ENCODE peak calls at places on chromosomes 16 and 17, in nine cellular contexts. One of them, this sample, is unnamed.
A peak's percentile ranks its signal among the peaks of the same experiment; 100 is the strongest.

GRCh38 chr17:30297715-30298114 is 6.0 kb upstream of the BLMH start:
- DNase-seq in breast epithelium: no peak
- DNase-seq in tibial artery: no peak
- DNase-seq in GM23338: no peak
- DNase-seq in ovary: no peak
- DNase-seq in left ventricle myocardium inferior: no peak
- DNase-seq in cardiac muscle cell: no peak
- DNase-seq in sigmoid colon: no peak
- DNase-seq in CD4-positive, alpha-beta memory T cell: no peak
- DNase-seq in this sample: no peak

GRCh38 chr17:60135160-60135950 is 14.4 kb upstream of the CA4 start:
- DNase-seq in breast epithelium: peak; percentile 82
- DNase-seq in GM23338: peak; percentile 97
- DNase-seq in sigmoid colon: peak; percentile 93
- DNase-seq in left ventricle myocardium inferior: peak; percentile 89
- DNase-seq in tibial artery: peak; percentile 90
- DNase-seq in CD4-positive, alpha-beta memory T cell: peak; percentile 75
- DNase-seq in ovary: peak; percentile 82
- DNase-seq in cardiac muscle cell: peak; percentile 90
- DNase-seq in this sample: peak; percentile 90

GRCh38 chr17:51427259-51428255 is 167.2 kb downstream of the UTP18 start:
- DNase-seq in CD4-positive, alpha-beta memory T cell: peak; percentile 67
- DNase-seq in GM23338: no peak
- DNase-seq in cardiac muscle cell: no peak
- DNase-seq in sigmoid colon: no peak
- DNase-seq in tibial artery: no peak
- DNase-seq in ovary: no peak
- DNase-seq in breast epithelium: no peak
- DNase-seq in left ventricle myocardium inferior: no peak
- DNase-seq in this sample: no peak

GRCh38 chr17:56891751-56892150 is 22.1 kb downstream of the TRIM25 start:
- DNase-seq in cardiac muscle cell: peak; percentile 26
- DNase-seq in GM23338: peak; percentile 76
- DNase-seq in tibial artery: no peak
- DNase-seq in sigmoid colon: no peak
- DNase-seq in left ventricle myocardium inferior: peak; percentile 23
- DNase-seq in CD4-positive, alpha-beta memory T cell: peak; percentile 20
- DNase-seq in ovary: no peak
- DNase-seq in breast epithelium: no peak
- DNase-seq in this sample: peak; percentile 22

GRCh38 chr17:75783069-75783783 is 1.4 kb upstream of the UNK start:
- DNase-seq in CD4-positive, alpha-beta memory T cell: peak; percentile 69
- DNase-seq in cardiac muscle cell: peak; percentile 71
- DNase-seq in GM23338: peak; percentile 67
- DNase-seq in tibial artery: no peak
- DNase-seq in ovary: no peak
- DNase-seq in left ventricle myocardium inferior: no peak
- DNase-seq in breast epithelium: no peak
- DNase-seq in sigmoid colon: no peak
- DNase-seq in this sample: no peak

GRCh38 chr16:24769806-24770205 is 40.4 kb downstream of the TNRC6A start:
- DNase-seq in breast epithelium: no peak
- DNase-seq in cardiac muscle cell: peak; percentile 91
- DNase-seq in tibial artery: no peak
- DNase-seq in left ventricle myocardium inferior: no peak
- DNase-seq in CD4-positive, alpha-beta memory T cell: no peak
- DNase-seq in ovary: no peak
- DNase-seq in GM23338: no peak
- DNase-seq in sigmoid colon: no peak
- DNase-seq in this sample: no peak

GRCh38 chr17:50221500-50222480 is 20.4 kb upstream of the COL1A1 start:
- DNase-seq in tibial artery: peak; percentile 94
- DNase-seq in sigmoid colon: peak; percentile 80
- DNase-seq in left ventricle myocardium inferior: no peak
- DNase-seq in cardiac muscle cell: peak; percentile 78
- DNase-seq in ovary: peak; percentile 67
- DNase-seq in CD4-positive, alpha-beta memory T cell: no peak
- DNase-seq in breast epithelium: no peak
- DNase-seq in GM23338: no peak
- DNase-seq in this sample: no peak

GRCh38 chr17:7459961-7460545 is 15.2 kb downstream of the CHRNB1 start:
- DNase-seq in CD4-positive, alpha-beta memory T cell: no peak
- DNase-seq in tibial artery: no peak
- DNase-seq in breast epithelium: no peak
- DNase-seq in left ventricle myocardium inferior: no peak
- DNase-seq in GM23338: no peak
- DNase-seq in sigmoid colon: no peak
- DNase-seq in cardiac muscle cell: no peak
- DNase-seq in ovary: no peak
- DNase-seq in this sample: no peak

GRCh38 chr17:29583324-29584248 is 5.9 kb downstream of the GIT1 start:
- DNase-seq in ovary: no peak
- DNase-seq in GM23338: no peak
- DNase-seq in sigmoid colon: no peak
- DNase-seq in tibial artery: no peak
- DNase-seq in CD4-positive, alpha-beta memory T cell: no peak
- DNase-seq in breast epithelium: no peak
- DNase-seq in cardiac muscle cell: no peak
- DNase-seq in left ventricle myocardium inferior: peak; percentile 16
- DNase-seq in this sample: no peak

GRCh38 chr17:8871081-8871581 is 3.7 kb upstream of the PIK3R6 start:
- DNase-seq in GM23338: no peak
- DNase-seq in left ventricle myocardium inferior: no peak
- DNase-seq in CD4-positive, alpha-beta memory T cell: no peak
- DNase-seq in breast epithelium: no peak
- DNase-seq in sigmoid colon: no peak
- DNase-seq in tibial artery: no peak
- DNase-seq in cardiac muscle cell: no peak
- DNase-seq in ovary: no peak
- DNase-seq in this sample: no peak

GRCh38 chr17:60165976-60166375 is 16.2 kb downstream of the CA4 start:
- DNase-seq in GM23338: no peak
- DNase-seq in breast epithelium: no peak
- DNase-seq in sigmoid colon: no peak
- DNase-seq in left ventricle myocardium inferior: no peak
- DNase-seq in ovary: no peak
- DNase-seq in tibial artery: no peak
- DNase-seq in CD4-positive, alpha-beta memory T cell: no peak
- DNase-seq in cardiac muscle cell: no peak
- DNase-seq in this sample: peak; percentile 5

GRCh38 chr17:17379197-17379991 is 76.2 kb downstream of the NT5M start:
- DNase-seq in CD4-positive, alpha-beta memory T cell: no peak
- DNase-seq in left ventricle myocardium inferior: no peak
- DNase-seq in breast epithelium: no peak
- DNase-seq in GM23338: no peak
- DNase-seq in ovary: no peak
- DNase-seq in tibial artery: no peak
- DNase-seq in sigmoid colon: no peak
- DNase-seq in cardiac muscle cell: peak; percentile 93
- DNase-seq in this sample: no peak

GRCh38 chr17:28916302-28916934 is 13.5 kb upstream of the DHRS13 start:
- DNase-seq in cardiac muscle cell: peak; percentile 60
- DNase-seq in ovary: peak; percentile 52
- DNase-seq in tibial artery: no peak
- DNase-seq in GM23338: peak; percentile 71
- DNase-seq in sigmoid colon: no peak
- DNase-seq in left ventricle myocardium inferior: no peak
- DNase-seq in breast epithelium: no peak
- DNase-seq in CD4-positive, alpha-beta memory T cell: peak; percentile 40
- DNase-seq in this sample: peak; percentile 68

GRCh38 chr17:82787081-82787848 is 35.4 kb downstream of the TBCD start:
- DNase-seq in sigmoid colon: peak; percentile 80
- DNase-seq in ovary: no peak
- DNase-seq in CD4-positive, alpha-beta memory T cell: no peak
- DNase-seq in breast epithelium: no peak
- DNase-seq in left ventricle myocardium inferior: no peak
- DNase-seq in cardiac muscle cell: no peak
- DNase-seq in tibial artery: peak; percentile 76
- DNase-seq in GM23338: no peak
- DNase-seq in this sample: no peak

GRCh38 chr16:65725156-65725845 is 603.4 kb upstream of the CDH11 start:
- DNase-seq in breast epithelium: no peak
- DNase-seq in cardiac muscle cell: peak; percentile 66
- DNase-seq in CD4-positive, alpha-beta memory T cell: no peak
- DNase-seq in left ventricle myocardium inferior: no peak
- DNase-seq in tibial artery: no peak
- DNase-seq in sigmoid colon: no peak
- DNase-seq in GM23338: no peak
- DNase-seq in ovary: peak; percentile 47
- DNase-seq in this sample: no peak

GRCh38 chr16:11752856-11753255 is 10.2 kb upstream of the TXNDC11 start:
- DNase-seq in GM23338: no peak
- DNase-seq in tibial artery: no peak
- DNase-seq in ovary: no peak
- DNase-seq in CD4-positive, alpha-beta memory T cell: no peak
- DNase-seq in sigmoid colon: no peak
- DNase-seq in breast epithelium: no peak
- DNase-seq in cardiac muscle cell: no peak
- DNase-seq in left ventricle myocardium inferior: no peak
- DNase-seq in this sample: peak; percentile 14

GRCh38 chr16:67979955-67980678 is at the start of gene DPEP3:
- DNase-seq in left ventricle myocardium inferior: no peak
- DNase-seq in GM23338: peak; percentile 88
- DNase-seq in tibial artery: no peak
- DNase-seq in CD4-positive, alpha-beta memory T cell: no peak
- DNase-seq in cardiac muscle cell: peak; percentile 5
- DNase-seq in ovary: no peak
- DNase-seq in breast epithelium: no peak
- DNase-seq in sigmoid colon: no peak
- DNase-seq in this sample: no peak

GRCh38 chr17:81927653-81928496 is at the start of gene MAFG:
- DNase-seq in GM23338: peak; percentile 97
- DNase-seq in sigmoid colon: peak; percentile 96
- DNase-seq in left ventricle myocardium inferior: peak; percentile 92
- DNase-seq in breast epithelium: peak; percentile 90
- DNase-seq in cardiac muscle cell: peak; percentile 97
- DNase-seq in tibial artery: peak; percentile 94
- DNase-seq in CD4-positive, alpha-beta memory T cell: peak; percentile 91
- DNase-seq in ovary: peak; percentile 96
- DNase-seq in this sample: peak; percentile 91

GRCh38 chr16:81738831-81739496 is 40.1 kb upstream of the PLCG2 start:
- DNase-seq in tibial artery: peak; percentile 79
- DNase-seq in left ventricle myocardium inferior: peak; percentile 53
- DNase-seq in cardiac muscle cell: no peak
- DNase-seq in sigmoid colon: peak; percentile 75
- DNase-seq in CD4-positive, alpha-beta memory T cell: no peak
- DNase-seq in ovary: no peak
- DNase-seq in GM23338: no peak
- DNase-seq in breast epithelium: no peak
- DNase-seq in this sample: no peak

GRCh38 chr17:1228752-1229353 is 41.4 kb upstream of the BHLHA9 start:
- DNase-seq in left ventricle myocardium inferior: no peak
- DNase-seq in cardiac muscle cell: no peak
- DNase-seq in tibial artery: no peak
- DNase-seq in GM23338: no peak
- DNase-seq in breast epithelium: no peak
- DNase-seq in CD4-positive, alpha-beta memory T cell: no peak
- DNase-seq in ovary: no peak
- DNase-seq in sigmoid colon: no peak
- DNase-seq in this sample: no peak

GRCh38 chr17:35496470-35497290 is 40.8 kb downstream of the SLFN12L start:
- DNase-seq in GM23338: peak; percentile 76
- DNase-seq in cardiac muscle cell: no peak
- DNase-seq in left ventricle myocardium inferior: no peak
- DNase-seq in sigmoid colon: no peak
- DNase-seq in ovary: no peak
- DNase-seq in breast epithelium: no peak
- DNase-seq in CD4-positive, alpha-beta memory T cell: no peak
- DNase-seq in tibial artery: no peak
- DNase-seq in this sample: no peak
- H3K4me1 ChIP-seq in GM23338: peaks cover 55% of the 10 kb centered on the region
- H3K4me1 ChIP-seq in cardiac muscle cell: no peaks in the 10 kb centered on the region
- H3K4me1 ChIP-seq in left ventricle myocardium inferior: peaks cover 11% of the 10 kb centered on the region
- H3K4me1 ChIP-seq in sigmoid colon: peaks cover 14% of the 10 kb centered on the region
- H3K4me1 ChIP-seq in ovary: no peaks in the 10 kb centered on the region
- H3K4me1 ChIP-seq in breast epithelium: no peaks in the 10 kb centered on the region
- H3K4me1 ChIP-seq in CD4-positive, alpha-beta memory T cell: peaks cover 42% of the 10 kb centered on the region
- H3K4me1 ChIP-seq in tibial artery: no peaks in the 10 kb centered on the region
- H3K4me1 ChIP-seq in this sample: no peaks in the 10 kb centered on the region

GRCh38 chr17:44249501-44250246 is 18.3 kb downstream of the SLC4A1 start:
- DNase-seq in breast epithelium: no peak
- DNase-seq in sigmoid colon: no peak
- DNase-seq in cardiac muscle cell: no peak
- DNase-seq in GM23338: no peak
- DNase-seq in ovary: no peak
- DNase-seq in left ventricle myocardium inferior: no peak
- DNase-seq in tibial artery: no peak
- DNase-seq in CD4-positive, alpha-beta memory T cell: no peak
- DNase-seq in this sample: no peak
- H3K4me1 ChIP-seq in breast epithelium: no peaks in the 10 kb centered on the region
- H3K4me1 ChIP-seq in sigmoid colon: no peaks in the 10 kb centered on the region
- H3K4me1 ChIP-seq in cardiac muscle cell: no peaks in the 10 kb centered on the region
- H3K4me1 ChIP-seq in GM23338: peaks cover 14% of the 10 kb centered on the region
- H3K4me1 ChIP-seq in ovary: peaks cover 5% of the 10 kb centered on the region
- H3K4me1 ChIP-seq in left ventricle myocardium inferior: peaks cover 31% of the 10 kb centered on the region
- H3K4me1 ChIP-seq in tibial artery: no peaks in the 10 kb centered on the region
- H3K4me1 ChIP-seq in CD4-positive, alpha-beta memory T cell: peaks cover 41% of the 10 kb centered on the region
- H3K4me1 ChIP-seq in this sample: peaks cover 14% of the 10 kb centered on the region

GRCh38 chr16:15658556-15658955 is 8.5 kb downstream of the NDE1 start:
- DNase-seq in breast epithelium: no peak
- DNase-seq in tibial artery: peak; percentile 17
- DNase-seq in cardiac muscle cell: no peak
- DNase-seq in ovary: no peak
- DNase-seq in sigmoid colon: peak; percentile 33
- DNase-seq in CD4-positive, alpha-beta memory T cell: no peak
- DNase-seq in GM23338: no peak
- DNase-seq in left ventricle myocardium inferior: no peak
- DNase-seq in this sample: no peak
- H3K4me1 ChIP-seq in breast epithelium: no peaks in the 10 kb centered on the region
- H3K4me1 ChIP-seq in tibial artery: no peaks in the 10 kb centered on the region
- H3K4me1 ChIP-seq in cardiac muscle cell: no peaks in the 10 kb centered on the region
- H3K4me1 ChIP-seq in ovary: peaks cover 6% of the 10 kb centered on the region
- H3K4me1 ChIP-seq in sigmoid colon: peaks cover 8% of the 10 kb centered on the region
- H3K4me1 ChIP-seq in CD4-positive, alpha-beta memory T cell: peaks cover 64% of the 10 kb centered on the region
- H3K4me1 ChIP-seq in GM23338: no peaks in the 10 kb centered on the region
- H3K4me1 ChIP-seq in left ventricle myocardium inferior: peaks cover 44% of the 10 kb centered on the region
- H3K4me1 ChIP-seq in this sample: peaks cover 4% of the 10 kb centered on the region

DNA sequence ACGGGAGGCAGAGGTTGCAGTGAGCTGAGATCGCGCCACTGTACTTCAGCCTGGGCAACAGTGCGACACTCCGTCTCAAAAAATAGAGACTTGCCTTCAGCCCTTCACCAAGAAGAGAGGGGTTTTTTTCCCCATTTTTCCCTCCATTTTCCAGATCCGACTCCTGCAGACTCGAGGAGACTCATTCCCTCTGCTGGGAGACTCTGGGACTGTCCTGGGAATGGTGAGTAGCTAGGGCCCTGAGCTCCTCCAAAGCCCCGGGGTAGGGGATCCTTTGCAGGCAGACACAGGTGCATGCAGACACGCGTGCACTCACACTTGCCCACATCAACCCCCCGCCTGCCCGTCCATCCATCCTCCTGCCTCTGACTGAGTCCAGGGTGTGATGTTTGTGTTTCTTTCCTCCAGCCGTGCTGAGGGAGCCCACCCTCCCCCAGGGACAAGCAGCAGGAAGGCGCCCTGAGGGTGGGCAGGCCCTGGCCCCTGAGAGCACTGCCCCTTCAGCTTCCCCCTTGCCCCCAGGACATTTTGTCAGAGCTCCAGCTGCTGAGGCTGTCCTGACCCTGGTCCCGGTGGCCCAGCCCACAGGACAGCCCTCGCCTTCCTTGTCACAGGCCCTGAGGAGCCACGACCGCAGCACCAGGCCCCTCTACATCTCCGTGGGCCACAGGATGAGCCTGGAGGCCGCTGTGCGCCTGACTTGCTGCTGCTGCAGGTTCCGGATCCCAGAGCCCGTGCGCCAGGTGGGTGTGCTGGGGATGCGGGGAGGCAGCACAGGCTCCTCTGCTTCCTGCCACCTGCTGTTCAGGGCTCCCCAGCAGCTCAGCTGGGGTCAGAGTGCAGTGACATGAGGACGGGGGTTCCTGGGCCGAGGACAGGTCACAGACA is 10.2 kb downstream of the ENDOV start:
- DNase-seq in sigmoid colon: no peak
- DNase-seq in cardiac muscle cell: no peak
- DNase-seq in GM23338: no peak
- DNase-seq in left ventricle myocardium inferior: no peak
- DNase-seq in tibial artery: peak; percentile 59
- DNase-seq in breast epithelium: no peak
- DNase-seq in CD4-positive, alpha-beta memory T cell: no peak
- DNase-seq in ovary: peak; percentile 25
- DNase-seq in this sample: no peak
- H3K4me1 ChIP-seq in sigmoid colon: peaks cover 8% of the 10 kb centered on the region
- H3K4me1 ChIP-seq in cardiac muscle cell: no peaks in the 10 kb centered on the region
- H3K4me1 ChIP-seq in GM23338: no peaks in the 10 kb centered on the region
- H3K4me1 ChIP-seq in left ventricle myocardium inferior: peaks cover 20% of the 10 kb centered on the region
- H3K4me1 ChIP-seq in tibial artery: no peaks in the 10 kb centered on the region
- H3K4me1 ChIP-seq in breast epithelium: no peaks in the 10 kb centered on the region
- H3K4me1 ChIP-seq in CD4-positive, alpha-beta memory T cell: peaks cover 13% of the 10 kb centered on the region
- H3K4me1 ChIP-seq in ovary: no peaks in the 10 kb centered on the region
- H3K4me1 ChIP-seq in this sample: no peaks in the 10 kb centered on the region

This sample was measured in adrenal gland.